ENCODE peak calls at places on chromosomes 13 and 19, in seven cellular contexts. P is uterus; I is CD8-positive, alpha-beta memory T cell; B is heart left ventricle; K is transverse colon; Z is psoas muscle; J is mammary epithelial cell. D is an unnamed sample.
A peak's percentile ranks its signal among the peaks of the same experiment; 100 is the strongest.

GRCh38 chr19:45331411-45331810 is 8.7 kb upstream of the CKM start:
- DNase-seq in I (no peak), P (no peak), Z (no peak), J (no peak), B (no peak), K (no peak), D (no peak)

GRCh38 chr19:9721861-9722260 is 46.7 kb downstream of the ZNF846 start:
- DNase-seq in B (no peak), Z (no peak), P (no peak), J (peak; percentile 48), K (no peak), I (no peak), D (no peak)

GRCh38 chr19:32201661-32202060 is 143.7 kb upstream of the ZNF507 start:
- DNase-seq in J (no peak), P (no peak), Z (no peak), B (no peak), I (no peak), K (no peak), D (no peak)

GRCh38 chr13:21584973-21585592 is 18.9 kb downstream of the MICU2 start:
- DNase-seq in I (no peak), K (no peak), Z (no peak), P (no peak), J (no peak), B (no peak), D (no peak)

GRCh38 chr19:15551183-15552004 is 43.1 kb downstream of the CYP4F22 start:
- DNase-seq in B (peak; percentile 20), Z (no peak), J (no peak), K (peak; percentile 24), I (peak; percentile 82), P (peak; percentile 22), D (peak; percentile 60)

GRCh38 chr19:36775768-36776167 is 3.2 kb upstream of the ZNF850 start:
- DNase-seq in P (peak; percentile 32), K (no peak), I (no peak), B (peak; percentile 54), J (no peak), Z (no peak), D (no peak)

GRCh38 chr13:42971670-42972355 is 20.2 kb downstream of the EPSTI1 start:
- DNase-seq in J (no peak), K (no peak), B (no peak), Z (no peak), I (no peak), P (no peak), D (no peak)

GRCh38 chr19:15629003-15629880 is 11.5 kb upstream of the CYP4F3 start:
- DNase-seq in I (peak; percentile 83), J (peak; percentile 64), K (peak; percentile 92), B (peak; percentile 71), Z (peak; percentile 74), P (peak; percentile 73), D (peak; percentile 78)

GRCh38 chr19:2722541-2723344 is 1.6 kb upstream of the DIRAS1 start:
- DNase-seq in I (no peak), K (peak; percentile 35), B (peak; percentile 71), P (peak; percentile 82), Z (peak; percentile 69), J (peak; percentile 62), D (no peak)

GRCh38 chr13:31053098-31053497 is 108.6 kb downstream of the HSPH1 start:
- DNase-seq in Z (peak; percentile 61), P (no peak), B (no peak), K (no peak), I (no peak), J (peak; percentile 37), D (no peak)

GRCh38 chr13:50731400-50731799 is 112.1 kb downstream of the DLEU7 start:
- DNase-seq in I (no peak), K (no peak), J (peak; percentile 91), P (no peak), B (peak; percentile 37), Z (no peak), D (no peak)

GRCh38 chr19:5225486-5226345 is 114.9 kb downstream of the PTPRS start:
- DNase-seq in I (no peak), P (no peak), B (no peak), Z (no peak), K (no peak), J (no peak), D (no peak)

GRCh38 chr13:24053505-24054251 is 106.8 kb upstream of the SPATA13 start:
- DNase-seq in J (peak; percentile 74), I (peak; percentile 65), B (peak; percentile 40), P (peak; percentile 27), K (peak; percentile 72), Z (no peak), D (peak; percentile 20)

GRCh38 chr19:532578-533484 is 1.3 kb downstream of the CDC34 start:
- DNase-seq in Z (peak; percentile 84), K (peak; percentile 68), B (peak; percentile 84), I (peak; percentile 37), P (peak; percentile 81), J (peak; percentile 57), D (no peak)

GRCh38 chr19:1780272-1780957 is 27.1 kb downstream of the ONECUT3 start:
- DNase-seq in I (no peak), K (no peak), P (no peak), B (no peak), Z (no peak), J (no peak), D (no peak)

GRCh38 chr19:5978606-5979552 is 939 bp upstream of the RANBP3 start:
- DNase-seq in K (no peak), I (no peak), Z (peak; percentile 50), B (no peak), J (no peak), P (no peak), D (no peak)

GRCh38 chr19:15562861-15563260 is 52.2 kb upstream of the CYP4F8 start:
- DNase-seq in I (no peak), B (no peak), Z (no peak), K (no peak), P (no peak), J (peak; percentile 26), D (no peak)

GRCh38 chr13:98390086-98390697 is 186.7 kb downstream of the STK24 start:
- DNase-seq in P (no peak), K (no peak), B (no peak), Z (no peak), I (no peak), J (no peak), D (no peak)

GRCh38 chr19:2235396-2236284 is 489 bp downstream of the PLEKHJ1 start:
- DNase-seq in Z (no peak), J (no peak), K (peak; percentile 86), P (no peak), B (peak; percentile 42), I (no peak), D (no peak)

GRCh38 chr19:8311461-8312260 is 3.5 kb upstream of the CD320 start:
- DNase-seq in K (peak; percentile 70), J (no peak), P (no peak), B (peak; percentile 70), Z (peak; percentile 40), I (no peak), D (no peak)

GRCh38 chr19:41862445-41862986 is 2.5 kb downstream of the RPS19 start:
- DNase-seq in Z (no peak), P (no peak), I (no peak), J (no peak), K (no peak), B (no peak), D (no peak)

GRCh38 chr13:39012608-39013007 is 22.0 kb upstream of the STOML3 start:
- DNase-seq in J (no peak), P (no peak), I (no peak), Z (no peak), B (no peak), K (no peak), D (no peak)

GRCh38 chr13:30906411-30906990 is 430 bp downstream of the MEDAG start:
- DNase-seq in I (no peak), J (no peak), Z (no peak), B (no peak), K (no peak), P (peak; percentile 33), D (no peak)

GRCh38 chr19:37998801-37999308 is 91.8 kb downstream of the SIPA1L3 start:
- DNase-seq in P (no peak), Z (no peak), B (no peak), J (no peak), I (no peak), K (no peak), D (no peak)

GRCh38 chr19:39372047-39372802 is 18.7 kb downstream of the PAF1 start:
- DNase-seq in K (peak; percentile 57), J (peak; percentile 20), I (no peak), B (peak; percentile 82), Z (peak; percentile 84), P (peak; percentile 84), D (no peak)

GRCh38 chr19:10270180-10270615 is 722 bp upstream of the ICAM1 start:
- DNase-seq in J (no peak), P (peak; percentile 47), K (peak; percentile 82), B (peak; percentile 80), I (peak; percentile 44), Z (peak; percentile 69), D (peak; percentile 53)

DNA sequence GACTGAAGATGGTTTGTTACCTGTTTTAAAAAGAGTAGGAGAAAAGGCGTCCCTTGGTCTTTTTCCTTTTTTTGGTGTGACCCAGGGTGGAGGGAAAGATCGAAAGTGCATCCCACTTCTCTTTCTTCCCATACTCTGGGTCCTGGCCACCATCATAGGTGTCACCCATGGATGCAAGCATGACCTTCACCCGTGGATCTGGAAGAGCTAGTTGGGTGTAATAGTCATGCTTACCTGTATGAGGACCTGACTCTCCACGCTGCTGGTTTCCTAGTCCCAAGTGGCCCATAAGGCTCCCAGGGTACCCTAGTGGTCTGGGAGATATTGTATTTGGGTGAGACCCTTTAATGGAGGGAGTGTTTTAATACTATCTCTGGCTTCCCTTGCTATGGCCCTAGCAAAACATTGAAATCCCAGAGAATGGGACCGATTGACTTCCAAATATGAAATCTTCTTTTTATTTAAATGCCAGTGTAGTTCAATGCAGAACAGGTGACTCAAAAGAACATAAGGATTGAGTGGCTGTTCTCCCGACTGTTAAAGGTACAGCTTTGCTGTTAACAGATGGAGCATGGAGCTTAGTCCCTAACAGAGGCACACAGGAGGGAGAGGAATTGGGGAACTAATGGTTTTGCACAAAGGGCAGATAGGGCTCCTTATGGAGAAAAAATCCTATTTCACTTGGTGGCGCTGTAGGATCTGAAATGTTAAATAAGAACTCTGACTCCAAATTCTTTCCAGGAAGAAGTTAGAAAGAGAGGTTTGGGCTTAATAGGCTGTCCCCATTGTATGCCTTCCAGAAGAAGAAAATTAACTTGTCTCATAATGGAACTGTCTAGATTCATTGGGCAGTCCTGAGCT is 7.0 kb upstream of the ZNF550 start:
- DNase-seq in Z (no peak), I (no peak), K (no peak), J (peak; percentile 28), B (no peak), P (no peak), D (no peak)
- H3K9me3 ChIP-seq in Z (peaks cover 85% of the 10 kb centered on the region), I (peaks cover 48% of the 10 kb centered on the region), K (peaks cover 83% of the 10 kb centered on the region), J (peaks cover 59% of the 10 kb centered on the region), B (peaks cover 87% of the 10 kb centered on the region), P (peaks cover 39% of the 10 kb centered on the region), D (peaks cover 41% of the 10 kb centered on the region)

GRCh38 chr13:109451726-109452125 is 334.7 kb downstream of the IRS2 start:
- DNase-seq in J (no peak), Z (no peak), K (no peak), P (no peak), I (no peak), B (no peak), D (no peak)
- H3K9me3 ChIP-seq in J (peaks cover 6% of the 10 kb centered on the region), Z (peaks cover 2% of the 10 kb centered on the region), K (no peaks in the 10 kb centered on the region), P (no peaks in the 10 kb centered on the region), I (no peaks in the 10 kb centered on the region), B (no peaks in the 10 kb centered on the region), D (no peaks in the 10 kb centered on the region)

GRCh38 chr13:64959276-64959675 is 2270.9 kb downstream of the PCDH9 start:
- DNase-seq in J (no peak), B (no peak), K (no peak), I (no peak), P (no peak), Z (no peak), D (no peak)
- H3K9me3 ChIP-seq in J (no peaks in the 10 kb centered on the region), B (no peaks in the 10 kb centered on the region), K (no peaks in the 10 kb centered on the region), I (no peaks in the 10 kb centered on the region), P (no peaks in the 10 kb centered on the region), Z (no peaks in the 10 kb centered on the region), D (no peaks in the 10 kb centered on the region)

GRCh38 chr19:11754663-11755062 is 12.1 kb upstream of the ZNF441 start:
- DNase-seq in J (no peak), I (no peak), B (no peak), Z (no peak), K (no peak), P (no peak), D (no peak)
- H3K9me3 ChIP-seq in J (peaks cover 14% of the 10 kb centered on the region), I (peaks cover 12% of the 10 kb centered on the region), B (peaks cover 24% of the 10 kb centered on the region), Z (peaks cover 8% of the 10 kb centered on the region), K (peaks cover 23% of the 10 kb centered on the region), P (peaks cover 2% of the 10 kb centered on the region), D (no peaks in the 10 kb centered on the region)